ENCODE peak calls at places on chromosomes 5 and 9, in seven cellular contexts. Y is IMR-90, U is PC-9, Q is heart right ventricle, J is astrocyte of the spinal cord, K is bronchial epithelial cell, X is A549. C is an unnamed sample.

GRCh38 chr9:91949946-91950664 is at the start of gene ROR2:
- DNase-seq in Y (peak), U (no peak), Q (peak), J (peak), K (peak), X (peak), C (no peak)

GRCh38 chr5:9714187-9714586 is 84.0 kb upstream of the TAS2R1 start:
- DNase-seq in Y (peak), U (no peak), Q (no peak), J (no peak), K (no peak), X (no peak), C (no peak)

GRCh38 chr9:121861501-121862180 is 210.2 kb downstream of the DAB2IP start:
- DNase-seq in Y (no peak), U (peak), Q (peak), J (no peak), K (no peak), X (peak), C (no peak)

GRCh38 chr9:80085668-80086067 is 513.9 kb downstream of the TLE4 start:
- DNase-seq in Y (peak), U (no peak), Q (no peak), J (no peak), K (peak), X (no peak), C (no peak)

GRCh38 chr5:151186052-151186451 is 28.5 kb upstream of the ANXA6 start:
- DNase-seq in Y (no peak), U (no peak), Q (no peak), J (no peak), K (no peak), X (no peak), C (no peak)

GRCh38 chr5:134577022-134577795 is 51.7 kb downstream of the JADE2 start:
- DNase-seq in Y (peak), U (peak), Q (no peak), J (peak), K (peak), X (peak), C (no peak)

GRCh38 chr5:179308563-179309382 is 36.5 kb downstream of the ADAMTS2 start:
- DNase-seq in Y (no peak), U (no peak), Q (no peak), J (no peak), K (no peak), X (no peak), C (no peak)

GRCh38 chr5:8633259-8633658 is 764.3 kb downstream of the MTRR start:
- DNase-seq in Y (no peak), U (no peak), Q (no peak), J (no peak), K (no peak), X (no peak), C (no peak)

GRCh38 chr5:141208478-141208877 is at the start of gene PCDHB12:
- DNase-seq in Y (peak), U (no peak), Q (no peak), J (no peak), K (no peak), X (no peak), C (no peak)

GRCh38 chr5:16152601-16153568 is 26.7 kb downstream of the MARCHF11 start:
- DNase-seq in Y (no peak), U (no peak), Q (no peak), J (no peak), K (peak), X (no peak), C (no peak)

DNA sequence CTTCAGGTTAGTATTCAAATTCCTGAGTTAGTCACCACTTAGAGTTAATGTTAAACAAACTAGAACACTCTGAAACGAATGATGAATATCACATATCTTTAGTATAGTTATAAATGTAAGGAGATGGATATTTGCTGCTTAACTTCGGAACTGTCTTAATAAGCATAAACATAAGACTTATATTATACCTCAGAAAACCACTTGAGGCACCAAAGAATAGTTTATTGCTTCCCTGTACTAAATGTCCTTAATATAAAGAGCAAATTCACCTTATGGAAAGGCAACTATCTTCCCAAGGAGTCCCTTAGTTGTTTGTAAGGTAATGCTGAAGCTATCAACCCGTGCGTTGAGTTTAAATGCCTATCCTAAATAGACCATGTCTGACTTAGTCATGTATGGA is 300.0 kb upstream of the ADAMTSL1 start:
- DNase-seq in Y (no peak), U (no peak), Q (no peak), J (no peak), K (no peak), X (no peak), C (no peak)
- TF ChIP-seq CTCF in Y (no peak), U (peak), Q (no peak), J (no peak), K (no peak), X (no peak), C (peak)

DNA sequence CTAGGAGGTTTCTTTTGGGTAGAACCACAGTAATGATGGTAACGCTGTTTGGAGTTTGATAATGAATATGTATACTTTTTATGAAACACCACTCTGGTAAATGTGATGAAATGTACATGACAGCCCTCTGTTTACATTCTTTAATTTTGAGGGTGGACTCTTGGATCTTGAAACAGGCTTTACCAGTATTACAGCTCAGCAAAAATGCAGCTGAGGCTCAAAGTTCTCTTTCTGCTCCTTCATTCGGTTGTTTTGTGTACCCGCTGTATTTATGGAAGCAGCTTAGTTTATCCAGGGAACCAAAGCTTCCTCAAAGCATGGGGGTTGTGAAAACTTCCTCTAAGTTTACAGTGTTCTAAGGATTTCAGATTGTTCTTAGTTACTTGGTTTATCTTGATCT is 11.1 kb downstream of the GAPVD1 start:
- DNase-seq in Y (peak), U (peak), Q (no peak), J (no peak), K (peak), X (no peak), C (peak)
- H3K4me3 ChIP-seq in Y (no peak), U (peak), Q (no peak), J (no peak), K (no peak), X (no peak), C (no peak)

GRCh38 chr5:1703352-1704050 is 96.1 kb downstream of the MRPL36 start:
- DNase-seq in Y (no peak), U (no peak), Q (no peak), J (no peak), K (no peak), X (no peak), C (no peak)
- TF ChIP-seq CTCF in Y (no peak), U (no peak), Q (no peak), J (no peak), K (no peak), X (no peak), C (no peak)

GRCh38 chr9:90631964-90632363 is 10.7 kb downstream of the DIRAS2 start:
- DNase-seq in Y (no peak), U (no peak), Q (no peak), J (no peak), K (no peak), X (no peak), C (no peak)

GRCh38 chr9:90632680-90633207 is 9.9 kb downstream of the DIRAS2 start:
- DNase-seq in Y (no peak), U (no peak), Q (no peak), J (no peak), K (no peak), X (no peak), C (no peak)

DNA sequence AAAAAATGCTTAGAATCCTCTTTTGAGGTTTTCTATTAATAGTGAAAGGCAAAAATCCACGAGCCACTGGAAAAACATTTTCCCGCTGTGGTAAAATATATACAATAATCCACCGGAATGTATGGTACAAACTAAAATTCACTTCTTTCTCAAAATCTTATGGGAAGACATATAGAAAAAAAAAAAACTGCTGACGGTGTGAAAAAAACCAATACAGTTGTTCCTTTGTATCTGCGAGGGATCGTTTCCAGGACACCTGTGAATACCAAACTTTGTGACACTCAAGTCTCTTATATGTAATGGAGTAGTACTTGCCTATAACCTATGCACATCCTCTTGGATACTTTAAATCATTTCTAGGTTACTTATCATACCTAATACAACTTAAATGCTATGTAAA is 13.3 kb downstream of the DIRAS2 start:
- DNase-seq in Y (no peak), U (no peak), Q (no peak), J (no peak), K (no peak), X (no peak), C (no peak)
- H3K4me3 ChIP-seq in Y (no peak), U (no peak), Q (no peak), J (no peak), K (no peak), X (no peak), C (no peak)

DNA sequence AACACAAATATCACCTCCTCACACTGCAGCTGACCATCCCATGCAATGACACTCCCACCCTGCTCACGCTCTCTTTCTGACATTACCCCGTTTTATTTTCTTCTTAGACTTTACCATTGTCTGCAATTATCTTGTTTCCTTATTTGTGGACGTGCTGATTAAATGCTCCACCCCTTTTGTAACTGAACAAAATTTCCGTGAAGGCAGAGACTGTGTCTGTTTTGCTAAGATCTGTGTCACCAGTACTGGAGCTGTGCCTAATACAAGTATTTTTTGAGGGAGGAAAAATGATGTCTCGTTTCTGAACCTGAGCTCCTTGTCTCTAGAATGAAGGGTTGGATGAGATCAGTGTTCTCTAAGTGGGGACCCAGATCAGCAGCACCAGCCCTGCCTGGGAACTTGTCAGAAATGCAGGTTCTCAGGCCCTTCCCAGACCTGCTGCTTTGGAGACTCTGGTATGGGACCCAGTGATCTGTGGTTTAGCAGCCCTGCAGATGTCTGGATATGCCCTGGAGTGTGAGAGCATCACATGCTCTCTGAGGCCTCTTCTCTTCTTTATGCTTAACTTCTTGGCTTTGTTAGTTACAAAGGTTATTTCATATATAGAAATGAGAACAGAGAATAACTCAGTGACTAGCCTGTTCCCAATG is 181.7 kb upstream of the GAS1 start:
- DNase-seq in Y (no peak), U (no peak), Q (no peak), J (no peak), K (no peak), X (no peak), C (no peak)
- TF ChIP-seq CTCF in Y (no peak), U (no peak), Q (no peak), J (no peak), K (no peak), X (no peak), C (no peak)

C was measured in AG04450.